ENCODE peak calls at places on chromosome 19, in ten cellular contexts. Y is PC-3, N is suprapubic skin, X is bronchial epithelial cell, Q is choroid plexus epithelial cell, T is lower leg skin, B is heart left ventricle, D is fibroblast of mammary gland, A is epithelial cell of proximal tubule, M is fibroblast of lung. C is an unnamed sample.

GRCh38 chr19:8158411-8159074 is 9.2 kb upstream of the FBN3 start:
- DNase-seq in Y (peak), N (no peak), X (peak), Q (peak), T (no peak), B (peak), D (peak), A (peak), M (peak), C (peak)

GRCh38 chr19:38193445-38193844 is 30.6 kb downstream of the DPF1 start:
- DNase-seq in Y (no peak), N (no peak), X (no peak), Q (no peak), T (no peak), B (no peak), D (no peak), A (no peak), M (no peak), C (no peak)

GRCh38 chr19:54620464-54620863 is 9.8 kb upstream of the LILRB1 start:
- DNase-seq in Y (no peak), N (no peak), X (no peak), Q (no peak), T (no peak), B (no peak), D (no peak), A (no peak), M (no peak), C (no peak)

GRCh38 chr19:43416951-43417623 is 2.4 kb downstream of the TEX101 start:
- DNase-seq in Y (no peak), N (no peak), X (no peak), Q (no peak), T (peak), B (no peak), D (no peak), A (no peak), M (no peak), C (no peak)

GRCh38 chr19:889662-890295 is 3.2 kb downstream of the MED16 start:
- DNase-seq in Y (no peak), N (no peak), X (no peak), Q (no peak), T (no peak), B (no peak), D (no peak), A (no peak), M (no peak), C (no peak)

GRCh38 chr19:32265991-32266390 is 79.4 kb upstream of the ZNF507 start:
- DNase-seq in Y (no peak), N (no peak), X (no peak), Q (no peak), T (no peak), B (no peak), D (no peak), A (no peak), M (no peak), C (no peak)

GRCh38 chr19:31511696-31512095 is 162.5 kb upstream of the TSHZ3 start:
- DNase-seq in Y (no peak), N (peak), X (no peak), Q (no peak), T (peak), B (no peak), D (no peak), A (no peak), M (no peak), C (no peak)

GRCh38 chr19:17156947-17157302 is 58.2 kb upstream of the USE1 start:
- DNase-seq in Y (no peak), N (no peak), X (no peak), Q (no peak), T (no peak), B (peak), D (no peak), A (no peak), M (no peak), C (no peak)

GRCh38 chr19:38898788-38899446 is 501 bp downstream of the SIRT2 start:
- DNase-seq in Y (peak), N (no peak), X (peak), Q (peak), T (no peak), B (no peak), D (peak), A (no peak), M (peak), C (no peak)

GRCh38 chr19:35495107-35496064 is 5.1 kb upstream of the KRTDAP start:
- DNase-seq in Y (peak), N (no peak), X (peak), Q (peak), T (peak), B (peak), D (peak), A (no peak), M (peak), C (no peak)

GRCh38 chr19:6099633-6100032 is 10.7 kb downstream of the RFX2 start:
- DNase-seq in Y (no peak), N (no peak), X (no peak), Q (no peak), T (no peak), B (no peak), D (no peak), A (no peak), M (no peak), C (no peak)
- H3K4me3 ChIP-seq in Y (no peak), N (no peak), X (no peak), Q (no peak), T (no peak), B (no peak), D (no peak), A (no peak), M (no peak), C (no peak)

GRCh38 chr19:15252398-15253018 is 20.3 kb upstream of the EPHX3 start:
- DNase-seq in Y (no peak), N (no peak), X (no peak), Q (peak), T (no peak), B (no peak), D (peak), A (no peak), M (peak), C (no peak)
- TF ChIP-seq CTCF in Y (peak), N (no peak), X (peak), Q (peak), T (no peak), B (no peak), D (peak), A (peak), M (peak), C (peak)

GRCh38 chr19:15123900-15124299 is 16.7 kb downstream of the SYDE1 start:
- DNase-seq in Y (no peak), N (no peak), X (no peak), Q (no peak), T (no peak), B (peak), D (no peak), A (no peak), M (no peak), C (no peak)

GRCh38 chr19:15124572-15125231 is 17.5 kb downstream of the SYDE1 start:
- DNase-seq in Y (no peak), N (no peak), X (no peak), Q (no peak), T (peak), B (no peak), D (no peak), A (no peak), M (no peak), C (no peak)

GRCh38 chr19:15125232-15126067 is 18.2 kb downstream of the SYDE1 start:
- DNase-seq in Y (peak), N (peak), X (peak), Q (peak), T (peak), B (peak), D (peak), A (peak), M (peak), C (peak)

GRCh38 chr19:15128162-15128770 is 21.1 kb downstream of the SYDE1 start:
- DNase-seq in Y (peak), N (no peak), X (no peak), Q (no peak), T (no peak), B (no peak), D (no peak), A (no peak), M (no peak), C (no peak)

DNA sequence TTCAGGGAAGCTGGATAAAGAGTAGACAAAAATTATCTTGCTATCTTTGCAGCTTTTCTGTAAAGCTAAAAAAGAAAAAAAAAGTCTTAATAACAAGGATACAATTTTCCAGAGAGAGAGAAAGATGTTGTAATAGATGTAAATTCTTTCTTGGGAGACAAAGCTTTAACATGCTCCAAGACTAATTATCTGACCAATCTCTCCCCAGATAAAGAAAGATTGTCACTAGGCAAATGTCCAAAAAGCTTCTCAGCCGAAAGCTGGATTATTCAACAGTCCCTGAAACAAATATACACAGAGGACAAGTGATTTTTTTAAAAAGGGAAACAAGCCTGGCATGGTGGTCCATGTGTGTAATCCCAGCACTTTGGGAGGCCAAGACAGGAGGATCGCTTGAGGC is 19.3 kb downstream of the SYDE1 start:
- DNase-seq in Y (no peak), N (no peak), X (no peak), Q (no peak), T (no peak), B (no peak), D (no peak), A (no peak), M (no peak), C (no peak)
- H3K4me3 ChIP-seq in Y (no peak), N (no peak), X (no peak), Q (no peak), T (no peak), B (no peak), D (no peak), A (peak), M (no peak), C (no peak)

DNA sequence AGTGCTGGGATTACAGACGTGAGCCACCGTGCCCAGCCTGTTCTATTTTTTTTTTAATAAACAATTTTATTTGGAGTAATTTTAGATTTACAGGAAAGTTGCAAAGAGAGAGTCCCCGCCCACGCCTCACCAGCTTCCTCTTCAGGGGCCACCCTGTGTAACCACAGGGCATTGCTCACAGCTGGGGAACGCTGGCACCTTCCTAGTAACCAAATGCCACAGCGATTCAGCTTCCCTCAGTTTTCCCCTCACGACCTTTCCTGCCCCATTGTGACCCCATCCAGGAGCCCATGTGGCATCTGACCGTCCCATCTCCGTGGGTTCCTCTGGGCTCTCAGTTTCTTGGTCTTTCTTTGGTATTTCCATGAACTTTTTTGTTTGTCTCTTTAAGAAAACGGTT is 83.9 kb downstream of the GNG7 start:
- DNase-seq in Y (peak), N (no peak), X (peak), Q (no peak), T (peak), B (peak), D (peak), A (no peak), M (peak), C (no peak)
- TF ChIP-seq CTCF in Y (no peak), N (no peak), X (peak), Q (no peak), T (no peak), B (no peak), D (no peak), A (no peak), M (no peak), C (no peak)

DNA sequence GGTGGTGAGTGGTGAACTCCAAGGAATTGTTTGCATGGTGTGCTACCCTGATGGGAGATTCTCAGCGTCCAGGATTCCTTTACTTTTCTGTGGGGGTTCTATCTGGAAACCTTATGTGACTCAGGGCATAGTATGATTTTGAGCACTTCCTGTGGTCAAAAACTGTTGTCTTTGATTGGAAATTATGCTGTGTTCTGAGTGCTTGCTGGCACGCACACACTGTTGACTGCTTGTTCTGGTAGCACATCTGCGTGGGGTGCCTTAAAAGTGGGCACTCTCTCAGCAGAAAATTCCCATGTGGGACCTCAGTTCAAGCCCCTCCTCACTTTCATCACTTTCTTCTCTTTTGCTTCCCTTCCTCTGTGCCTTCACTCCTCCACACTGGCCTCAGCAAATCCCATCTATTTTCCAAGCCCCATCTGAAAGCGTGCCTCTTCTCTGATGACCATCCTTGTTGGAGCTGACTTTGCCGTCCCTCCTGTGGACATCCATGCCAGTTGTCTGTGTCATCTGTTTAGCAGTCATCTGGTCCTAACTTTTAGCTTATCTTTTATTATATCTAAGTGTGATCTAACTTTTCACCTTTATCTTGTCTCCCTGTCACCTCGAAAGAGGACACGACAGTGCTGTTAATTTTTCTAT is 56.4 kb upstream of the NPAS1 start:
- DNase-seq in Y (peak), N (no peak), X (no peak), Q (peak), T (no peak), B (no peak), D (peak), A (no peak), M (peak), C (peak)
- H3K4me3 ChIP-seq in Y (no peak), N (no peak), X (no peak), Q (no peak), T (no peak), B (no peak), D (no peak), A (no peak), M (no peak), C (no peak)

GRCh38 chr19:15463865-15464371 is 426 bp downstream of the RASAL3 start:
- DNase-seq in Y (no peak), N (peak), X (no peak), Q (no peak), T (no peak), B (peak), D (no peak), A (no peak), M (no peak), C (no peak)
- TF ChIP-seq CTCF in Y (no peak), N (no peak), X (no peak), Q (no peak), T (no peak), B (no peak), D (no peak), A (no peak), M (no peak), C (no peak)

DNA sequence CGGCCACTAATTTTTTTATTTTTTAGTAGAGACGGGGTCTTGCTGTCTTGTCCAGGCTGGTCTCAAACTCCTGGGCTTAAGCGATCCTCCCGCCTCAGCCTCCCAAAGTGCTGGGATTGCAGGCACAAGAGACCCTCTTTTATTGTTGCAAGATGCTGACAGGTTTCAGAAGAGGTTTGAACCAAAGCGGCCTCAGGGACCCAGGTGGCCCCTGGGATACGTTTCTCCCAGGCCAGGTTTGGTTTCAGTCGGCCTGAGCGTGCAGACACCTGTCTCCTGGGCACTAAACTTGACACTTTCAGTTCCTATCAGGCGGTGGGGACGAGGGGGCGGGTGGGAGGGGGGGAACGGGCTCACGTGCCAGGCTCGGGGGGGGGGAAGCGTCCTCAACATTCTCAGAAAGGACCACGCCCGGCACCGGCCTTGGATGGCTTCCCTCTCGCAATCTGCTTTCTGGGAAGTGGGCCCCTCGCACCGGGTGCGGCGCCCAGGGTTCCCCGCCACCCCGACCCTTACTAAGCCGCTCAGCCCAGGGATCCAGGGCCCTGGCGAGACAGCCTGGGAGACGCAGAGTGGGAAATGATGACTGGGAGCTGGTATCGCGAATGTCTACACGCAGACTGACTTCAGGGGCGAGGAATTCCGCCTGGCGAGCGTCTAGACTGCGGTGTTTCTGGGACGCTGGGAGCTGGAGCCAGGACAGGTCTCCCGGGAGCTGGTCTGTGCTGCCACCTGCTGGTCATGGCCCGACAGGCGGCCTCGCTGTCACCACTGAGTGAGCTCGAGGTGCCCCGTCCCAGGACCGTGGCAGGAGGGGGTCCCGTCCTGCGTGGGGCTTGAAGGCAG is 91.6 kb downstream of the GNG7 start:
- DNase-seq in Y (peak), N (peak), X (peak), Q (peak), T (peak), B (peak), D (peak), A (no peak), M (peak), C (peak)
- H3K4me3 ChIP-seq in Y (peak), N (peak), X (peak), Q (peak), T (no peak), B (peak), D (peak), A (peak), M (no peak), C (peak)

GRCh38 chr19:1942934-1943555 is 2.1 kb downstream of the CSNK1G2 start:
- DNase-seq in Y (no peak), N (no peak), X (no peak), Q (peak), T (no peak), B (no peak), D (no peak), A (no peak), M (peak), C (no peak)

GRCh38 chr19:1941146-1942077 is at the start of gene CSNK1G2:
- DNase-seq in Y (no peak), N (peak), X (no peak), Q (no peak), T (peak), B (no peak), D (no peak), A (no peak), M (no peak), C (no peak)

GRCh38 chr19:1944088-1944915 is 3.3 kb downstream of the CSNK1G2 start:
- DNase-seq in Y (no peak), N (no peak), X (no peak), Q (no peak), T (no peak), B (no peak), D (no peak), A (no peak), M (no peak), C (no peak)

GRCh38 chr19:1943661-1944087 is 2.7 kb downstream of the CSNK1G2 start:
- DNase-seq in Y (no peak), N (no peak), X (no peak), Q (no peak), T (no peak), B (no peak), D (no peak), A (no peak), M (no peak), C (no peak)

GRCh38 chr19:1942078-1942933 is 1.3 kb downstream of the CSNK1G2 start:
- DNase-seq in Y (peak), N (peak), X (peak), Q (peak), T (peak), B (peak), D (peak), A (no peak), M (peak), C (no peak)
- TF ChIP-seq CTCF in Y (no peak), N (no peak), X (no peak), Q (no peak), T (no peak), B (no peak), D (no peak), A (no peak), M (no peak), C (no peak)

DNA sequence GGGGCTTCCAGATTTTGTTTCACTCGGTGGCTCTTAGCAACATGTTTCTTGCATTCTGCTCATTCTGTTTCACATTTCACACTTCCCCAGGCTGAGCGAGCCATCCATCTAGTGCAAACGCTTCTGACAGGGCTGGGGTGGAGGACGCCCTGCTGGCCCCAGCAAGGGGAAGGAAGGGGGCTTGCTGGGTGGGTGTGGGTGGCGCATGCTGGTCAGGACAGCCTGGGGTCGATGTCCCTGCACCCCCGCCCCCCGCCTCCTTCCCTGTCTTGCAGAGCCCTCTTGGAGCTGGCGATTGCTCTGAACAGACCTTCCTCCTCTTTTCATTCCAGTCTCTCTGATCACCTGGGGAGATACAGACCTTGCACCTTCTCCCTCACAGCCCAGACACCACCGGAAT is 165.3 kb downstream of the URI1 start:
- DNase-seq in Y (no peak), N (no peak), X (no peak), Q (no peak), T (no peak), B (no peak), D (no peak), A (no peak), M (no peak), C (no peak)
- H3K4me3 ChIP-seq in Y (no peak), N (no peak), X (no peak), Q (no peak), T (no peak), B (no peak), D (no peak), A (no peak), M (no peak), C (no peak)